ENCODE peak calls at places on chromosomes 11 and 22, in seven cellular contexts. C, K, H, Z, M, V and X are unnamed samples.
A peak's percentile ranks its signal among the peaks of the same experiment; 100 is the strongest.

GRCh38 chr22:18113680-18114394 is 3.2 kb downstream of the TUBA8 start:
- DNase-seq in C (no peak), K (no peak), H (no peak), Z (no peak), M (no peak), V (no peak), X (no peak)

GRCh38 chr11:118437046-118437735 is 899 bp downstream of the KMT2A start:
- DNase-seq in C (peak; percentile 56), K (peak; percentile 73), H (peak; percentile 54), Z (peak; percentile 35), M (peak; percentile 85), V (peak; percentile 38), X (no peak)

GRCh38 chr22:45291061-45291930 is 6.5 kb downstream of the UPK3A start:
- DNase-seq in C (no peak), K (no peak), H (no peak), Z (no peak), M (no peak), V (no peak), X (no peak)

GRCh38 chr11:1869427-1870325 is 16.8 kb downstream of the LSP1 start:
- DNase-seq in C (no peak), K (no peak), H (no peak), Z (no peak), M (no peak), V (peak; percentile 29), X (no peak)

GRCh38 chr11:5317301-5317700 is 6.8 kb downstream of the OR51B2 start:
- DNase-seq in C (no peak), K (no peak), H (no peak), Z (no peak), M (no peak), V (no peak), X (no peak)

GRCh38 chr22:49992921-49993648 is 19.5 kb downstream of the IL17REL start:
- DNase-seq in C (peak; percentile 74), K (peak; percentile 57), H (no peak), Z (peak; percentile 43), M (peak; percentile 58), V (peak; percentile 62), X (peak; percentile 73)

GRCh38 chr22:39932918-39933649 is 27.1 kb upstream of the TMA7B start:
- DNase-seq in C (peak; percentile 84), K (peak; percentile 35), H (peak; percentile 69), Z (no peak), M (peak; percentile 91), V (peak; percentile 23), X (peak; percentile 86)

GRCh38 chr11:1228183-1228821 is 5.4 kb downstream of the MUC5B start:
- DNase-seq in C (peak; percentile 30), K (no peak), H (no peak), Z (no peak), M (no peak), V (no peak), X (peak; percentile 45)

GRCh38 chr11:100581318-100581717 is 105.8 kb upstream of the ARHGAP42 start:
- DNase-seq in C (no peak), K (peak; percentile 65), H (no peak), Z (no peak), M (no peak), V (no peak), X (no peak)

GRCh38 chr22:49828599-49828965 is 909 bp upstream of the BRD1 start:
- DNase-seq in C (no peak), K (no peak), H (no peak), Z (no peak), M (no peak), V (no peak), X (no peak)

GRCh38 chr11:996681-997080 is 39.8 kb downstream of the MUC6 start:
- DNase-seq in C (no peak), K (no peak), H (no peak), Z (no peak), M (no peak), V (no peak), X (no peak)

GRCh38 chr11:31417816-31418215 is 48.2 kb downstream of the DNAJC24 start:
- DNase-seq in C (no peak), K (no peak), H (no peak), Z (no peak), M (no peak), V (no peak), X (no peak)

GRCh38 chr11:10414659-10415058 is 40.4 kb upstream of the AMPD3 start:
- DNase-seq in C (no peak), K (no peak), H (no peak), Z (peak; percentile 21), M (peak; percentile 27), V (no peak), X (no peak)

GRCh38 chr11:111046291-111046690 is 199.2 kb upstream of the POU2AF2 start:
- DNase-seq in C (no peak), K (no peak), H (no peak), Z (peak; percentile 12), M (no peak), V (no peak), X (no peak)

GRCh38 chr11:101436511-101437142 is 147.2 kb downstream of the TRPC6 start:
- DNase-seq in C (peak; percentile 67), K (peak; percentile 46), H (peak; percentile 48), Z (peak; percentile 49), M (peak; percentile 80), V (peak; percentile 60), X (peak; percentile 74)

GRCh38 chr11:66068154-66068821 is 1.8 kb upstream of the PACS1 start:
- DNase-seq in C (peak; percentile 90), K (peak; percentile 81), H (peak; percentile 78), Z (peak; percentile 68), M (peak; percentile 89), V (peak; percentile 93), X (peak; percentile 94)

GRCh38 chr11:96271777-96272176 is 71.2 kb downstream of the MAML2 start:
- DNase-seq in C (no peak), K (no peak), H (no peak), Z (no peak), M (peak; percentile 31), V (peak; percentile 53), X (no peak)

DNA sequence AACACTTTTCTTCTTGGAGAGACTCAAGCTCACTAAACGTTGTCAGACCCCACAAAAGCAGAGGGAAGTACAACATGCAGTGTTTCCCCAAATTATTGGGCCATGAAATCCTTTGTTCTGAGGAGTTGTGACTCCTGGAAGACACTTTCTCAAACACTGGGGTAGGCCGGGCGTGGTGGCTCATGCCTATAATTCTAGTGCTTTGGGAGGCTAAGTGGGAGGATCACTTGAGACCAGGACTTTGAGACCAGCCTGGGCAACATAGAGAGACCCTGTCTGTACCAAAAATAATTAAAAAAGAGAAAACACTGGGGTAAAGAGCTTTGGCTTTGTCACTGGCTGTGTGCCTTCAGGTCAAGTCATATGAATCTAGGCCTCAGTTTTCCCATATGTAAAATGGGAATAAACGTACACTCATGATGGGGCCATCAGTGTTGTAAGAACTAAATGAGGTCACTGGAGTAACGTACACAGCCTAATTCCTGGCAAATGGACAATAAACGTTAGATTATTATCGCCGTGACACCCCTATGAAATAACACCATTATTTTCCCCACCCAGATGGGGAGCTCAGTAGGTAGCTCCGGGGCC is 92.0 kb downstream of the RRM1 start:
- DNase-seq in C (no peak), K (no peak), H (no peak), Z (no peak), M (no peak), V (no peak), X (no peak)
- H4K8ac ChIP-seq in C (no peak overlapping the region), K (no peak overlapping the region), H (no peak overlapping the region), Z (no peak overlapping the region), M (no peak overlapping the region), V (no peak overlapping the region), X (no peak overlapping the region)

DNA sequence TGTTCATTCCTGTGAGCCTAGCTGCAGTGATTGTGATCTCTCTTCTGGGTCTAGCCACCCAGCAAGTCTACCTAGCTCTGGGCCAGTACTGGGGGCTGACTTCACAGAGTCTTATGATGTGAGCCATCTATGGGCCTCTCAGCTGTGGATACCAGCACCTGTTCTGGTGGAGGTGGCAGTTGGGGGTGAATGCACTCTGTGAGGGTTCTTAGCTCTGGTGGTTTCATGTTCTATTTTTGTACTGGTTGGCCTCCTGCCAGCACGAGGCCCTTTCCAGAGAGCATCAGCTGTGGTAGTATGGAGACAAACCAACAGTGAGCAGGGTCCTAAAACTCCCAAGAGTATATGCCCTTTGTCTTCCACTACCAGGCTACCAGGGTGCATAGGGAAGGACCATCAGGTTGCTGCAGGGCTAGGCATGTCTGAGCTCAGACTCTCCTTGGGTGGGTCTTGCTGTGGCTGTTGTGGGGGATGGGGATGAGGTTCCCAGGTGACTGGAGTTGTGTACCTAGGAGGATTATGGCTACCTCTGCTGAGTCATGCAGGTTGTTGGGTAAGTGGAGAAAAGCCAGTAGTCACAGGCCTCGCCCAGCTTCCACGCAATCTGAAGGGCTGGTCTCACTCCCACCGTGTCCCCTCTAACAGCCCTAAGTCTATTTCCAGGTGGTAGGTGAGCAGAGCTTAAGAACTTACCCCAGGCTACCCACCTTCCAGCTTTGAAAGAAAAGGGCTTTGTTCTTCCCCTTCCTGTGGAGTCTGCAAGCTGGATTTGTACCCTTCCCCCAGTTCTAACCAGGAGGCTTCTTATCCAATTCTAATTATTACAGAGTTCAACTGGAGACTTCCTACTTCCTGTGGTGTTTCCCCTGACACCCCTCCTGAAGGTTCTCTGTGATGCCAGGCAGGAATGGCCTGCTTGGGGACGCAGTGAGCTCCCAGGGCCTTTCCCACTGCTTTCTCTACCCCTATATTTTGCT is 250.7 kb downstream of the LUZP2 start:
- DNase-seq in C (no peak), K (no peak), H (no peak), Z (no peak), M (no peak), V (no peak), X (no peak)
- H4K8ac ChIP-seq in C (no peak overlapping the region), K (no peak overlapping the region), H (no peak overlapping the region), Z (no peak overlapping the region), M (no peak overlapping the region), V (no peak overlapping the region), X (peak overlapping the region; percentile 65)

GRCh38 chr11:126687477-126687876 is 313.1 kb downstream of the KIRREL3 start:
- DNase-seq in C (no peak), K (no peak), H (no peak), Z (no peak), M (no peak), V (no peak), X (no peak)
- H4K8ac ChIP-seq in C (no peak overlapping the region), K (no peak overlapping the region), H (no peak overlapping the region), Z (no peak overlapping the region), M (no peak overlapping the region), V (no peak overlapping the region), X (no peak overlapping the region)

GRCh38 chr11:116257092-116257491 is 515.7 kb downstream of the BUD13 start:
- DNase-seq in C (no peak), K (no peak), H (no peak), Z (no peak), M (peak; percentile 46), V (no peak), X (no peak)

GRCh38 chr11:116258821-116259220 is 514.0 kb downstream of the BUD13 start:
- DNase-seq in C (no peak), K (no peak), H (no peak), Z (no peak), M (no peak), V (no peak), X (no peak)

GRCh38 chr11:116255234-116255953 is 517.4 kb downstream of the BUD13 start:
- DNase-seq in C (no peak), K (no peak), H (no peak), Z (no peak), M (peak; percentile 36), V (no peak), X (no peak)

GRCh38 chr11:116257871-116258270 is 514.9 kb downstream of the BUD13 start:
- DNase-seq in C (no peak), K (no peak), H (no peak), Z (no peak), M (no peak), V (no peak), X (no peak)

DNA sequence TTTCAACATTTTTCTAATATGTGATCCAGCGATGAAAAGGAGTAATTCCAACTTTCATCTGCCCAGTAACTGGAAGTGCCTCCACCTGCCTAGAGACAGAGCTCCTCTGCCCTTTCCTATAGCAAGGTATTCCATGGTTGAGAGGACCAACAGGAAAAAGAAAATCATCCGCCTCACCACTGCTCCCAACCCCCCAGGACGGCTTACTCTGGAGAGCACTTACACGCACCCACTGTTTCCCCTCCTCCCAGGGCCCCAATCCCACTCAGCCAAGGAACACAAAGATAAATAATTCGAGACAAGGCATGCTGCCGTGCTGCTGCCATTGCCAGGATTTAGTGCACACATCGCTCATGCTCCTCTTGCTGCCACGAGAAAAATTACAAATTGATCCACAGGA is 516.6 kb downstream of the BUD13 start:
- DNase-seq in C (no peak), K (no peak), H (no peak), Z (no peak), M (no peak), V (no peak), X (no peak)
- H4K8ac ChIP-seq in C (no peak overlapping the region), K (no peak overlapping the region), H (no peak overlapping the region), Z (no peak overlapping the region), M (no peak overlapping the region), V (no peak overlapping the region), X (no peak overlapping the region)